ENCODE peak calls at places on chromosomes 4 and X, in ten cellular contexts. T is fibroblast of villous mesenchyme, Z is AG08396, W is Karpas-422, M is dermis microvascular lymphatic vessel endothelial cell, C is aorta, R is GM23338, G is NCI-H2081 treated with DMSO at 0.1 percent for 48 hours, J is T-helper 2 cell, V is brain microvascular endothelial cell. O is an unnamed sample.

GRCh38 chr4:76459291-76459723 is 24.3 kb downstream of the SHROOM3 start:
- DNase-seq in Z (peak; percentile 30), J (no peak), M (no peak), W (no peak), C (no peak), G (no peak), V (peak; percentile 62), T (peak; percentile 7), R (peak; percentile 97), O (no peak)

GRCh38 chr4:150130953-150131352 is 52.7 kb downstream of the DCLK2 start:
- DNase-seq in G (no peak), W (no peak), J (no peak), Z (no peak), M (no peak), T (no peak), R (no peak), C (peak; percentile 68), V (peak; percentile 85), O (no peak)

GRCh38 chr4:26235500-26235899 is 85.3 kb upstream of the RBPJ start:
- DNase-seq in G (peak; percentile 31), C (peak; percentile 84), T (peak; percentile 62), J (no peak), M (no peak), Z (peak; percentile 64), R (no peak), V (no peak), W (no peak), O (peak; percentile 82)

GRCh38 chr4:185713272-185713671 is 98.7 kb downstream of the SORBS2 start:
- DNase-seq in R (no peak), J (no peak), Z (no peak), M (no peak), W (no peak), T (peak; percentile 66), C (no peak), V (peak; percentile 84), G (no peak), O (no peak)

GRCh38 chrX:6015423-6015822 is 213.2 kb downstream of the NLGN4X start:
- DNase-seq in M (no peak), R (no peak), Z (no peak), T (no peak), C (no peak), J (no peak), W (no peak), V (no peak), G (no peak), O (no peak)

GRCh38 chr4:154720618-154721267 is 23.1 kb upstream of the LRAT start:
- DNase-seq in V (no peak), R (peak; percentile 30), C (no peak), G (no peak), Z (no peak), W (no peak), M (no peak), T (no peak), J (no peak), O (no peak)

GRCh38 chrX:68915778-68916177 is 87.0 kb downstream of the EFNB1 start:
- DNase-seq in R (no peak), C (no peak), V (no peak), J (no peak), Z (no peak), M (no peak), W (no peak), G (no peak), T (no peak), O (no peak)

GRCh38 chr4:125368161-125368560 is 53.4 kb downstream of the FAT4 start:
- DNase-seq in Z (no peak), M (peak; percentile 41), T (peak; percentile 54), C (no peak), J (no peak), V (no peak), G (no peak), W (no peak), R (no peak), O (no peak)

GRCh38 chr4:2330119-2331042 is 68.5 kb upstream of the MXD4 start:
- DNase-seq in Z (peak; percentile 88), T (peak; percentile 93), M (peak; percentile 38), R (no peak), G (no peak), V (peak; percentile 93), J (no peak), C (peak; percentile 30), W (no peak), O (no peak)

GRCh38 chr4:27366424-27366823 is 505.8 kb downstream of the STIM2 start:
- DNase-seq in G (no peak), V (no peak), T (peak; percentile 13), J (no peak), Z (no peak), R (no peak), M (no peak), C (no peak), W (no peak), O (no peak)

GRCh38 chr4:106194801-106195200 is 121.2 kb downstream of the TBCK start:
- DNase-seq in R (no peak), W (no peak), G (no peak), T (peak; percentile 35), V (no peak), M (no peak), Z (no peak), C (no peak), J (no peak), O (no peak)

GRCh38 chrX:42803320-42803719 is 25.4 kb upstream of the PPP1R2C start:
- DNase-seq in C (no peak), J (no peak), T (no peak), M (no peak), R (no peak), V (no peak), Z (peak; percentile 7), G (no peak), W (no peak), O (no peak)

GRCh38 chr4:184011810-184012209 is 106.7 kb downstream of the STOX2 start:
- DNase-seq in M (no peak), V (no peak), J (no peak), R (no peak), C (no peak), G (no peak), Z (no peak), T (no peak), W (no peak), O (no peak)

GRCh38 chrX:68440438-68440837 is 7.1 kb upstream of the OPHN1 start:
- DNase-seq in J (no peak), V (no peak), M (no peak), Z (no peak), W (no peak), R (no peak), G (no peak), T (no peak), C (no peak), O (no peak)

GRCh38 chrX:16838202-16839066 is 31.7 kb downstream of the RBBP7 start:
- DNase-seq in Z (peak; percentile 26), T (peak; percentile 84), W (no peak), G (no peak), R (no peak), M (peak; percentile 9), C (no peak), J (no peak), V (peak; percentile 85), O (peak; percentile 73)

GRCh38 chrX:94914235-94914634 is 1240.2 kb downstream of the FAM133A start:
- DNase-seq in M (no peak), V (no peak), G (no peak), W (no peak), T (no peak), J (no peak), C (no peak), R (no peak), Z (no peak), O (no peak)

GRCh38 chr4:108303488-108304177 is 134.9 kb upstream of the LEF1 start:
- DNase-seq in Z (peak; percentile 7), G (no peak), R (peak; percentile 35), T (no peak), V (peak; percentile 1), C (no peak), W (no peak), J (no peak), M (no peak), O (no peak)

GRCh38 chr4:1462768-1463075 is 56.5 kb upstream of the NKX1-1 start:
- DNase-seq in R (no peak), M (no peak), T (no peak), C (no peak), W (no peak), Z (no peak), G (no peak), J (no peak), V (no peak), O (no peak)

GRCh38 chrX:115522955-115523354 is 38.0 kb upstream of the PLS3 start:
- DNase-seq in R (no peak), V (no peak), C (no peak), J (no peak), W (no peak), G (no peak), T (no peak), M (no peak), Z (no peak), O (no peak)

GRCh38 chrX:104195489-104196084 is 29.3 kb downstream of the FAM199X start:
- DNase-seq in R (peak; percentile 44), V (peak; percentile 21), C (no peak), W (peak; percentile 80), G (no peak), T (peak; percentile 30), J (no peak), Z (peak; percentile 36), M (peak; percentile 22), O (no peak)

GRCh38 chrX:25968920-25969319 is 169.2 kb upstream of the MAGEB18 start:
- DNase-seq in R (peak; percentile 76), Z (no peak), C (no peak), W (peak; percentile 75), V (no peak), M (no peak), G (peak; percentile 6), J (no peak), T (no peak), O (no peak)

GRCh38 chrX:49122499-49122898 is 1.0 kb downstream of the GPKOW start:
- DNase-seq in W (no peak), J (no peak), Z (no peak), V (no peak), G (no peak), C (no peak), M (no peak), T (no peak), R (no peak), O (no peak)

GRCh38 chr4:61202100-61202637 is 2.0 kb downstream of the ADGRL3 start:
- DNase-seq in T (no peak), W (no peak), M (no peak), J (no peak), V (no peak), R (peak; percentile 61), C (no peak), G (no peak), Z (peak; percentile 6), O (peak; percentile 68)

O was measured in tibial artery.